ENCODE peak calls at places on chromosomes 5 and 9, in eight cellular contexts. One of them, this sample, is unnamed.

GRCh38 chr5:122726990-122727616 is 47.8 kb upstream of the SNX2 start:
- DNase-seq in HCT116: peak
- DNase-seq in NCI-H774: no peak
- DNase-seq in NCI-H748 treated with DMSO at 0.1 percent for 48 hours: no peak
- DNase-seq in endothelial cell of umbilical vein: peak
- DNase-seq in fibroblast of the aortic adventitia: peak
- DNase-seq in germinal center: no peak
- DNase-seq in fibroblast of villous mesenchyme: peak
- DNase-seq in this sample: no peak

GRCh38 chr9:37209431-37210386 is 89.3 kb downstream of the ZCCHC7 start:
- DNase-seq in HCT116: no peak
- DNase-seq in NCI-H774: no peak
- DNase-seq in NCI-H748 treated with DMSO at 0.1 percent for 48 hours: no peak
- DNase-seq in endothelial cell of umbilical vein: peak
- DNase-seq in fibroblast of the aortic adventitia: no peak
- DNase-seq in germinal center: no peak
- DNase-seq in fibroblast of villous mesenchyme: no peak
- DNase-seq in this sample: no peak

GRCh38 chr9:116435706-116436105 is 251.4 kb upstream of the TRIM32 start:
- DNase-seq in HCT116: no peak
- DNase-seq in NCI-H774: no peak
- DNase-seq in NCI-H748 treated with DMSO at 0.1 percent for 48 hours: no peak
- DNase-seq in endothelial cell of umbilical vein: no peak
- DNase-seq in fibroblast of the aortic adventitia: no peak
- DNase-seq in germinal center: no peak
- DNase-seq in fibroblast of villous mesenchyme: no peak
- DNase-seq in this sample: no peak

GRCh38 chr5:50711280-50711679 is 44.8 kb downstream of the PARP8 start:
- DNase-seq in HCT116: no peak
- DNase-seq in NCI-H774: peak
- DNase-seq in NCI-H748 treated with DMSO at 0.1 percent for 48 hours: no peak
- DNase-seq in endothelial cell of umbilical vein: no peak
- DNase-seq in fibroblast of the aortic adventitia: peak
- DNase-seq in germinal center: peak
- DNase-seq in fibroblast of villous mesenchyme: peak
- DNase-seq in this sample: peak

GRCh38 chr5:103120607-103121200 is 603 bp downstream of the PPIP5K2 start:
- DNase-seq in HCT116: no peak
- DNase-seq in NCI-H774: no peak
- DNase-seq in NCI-H748 treated with DMSO at 0.1 percent for 48 hours: no peak
- DNase-seq in endothelial cell of umbilical vein: peak
- DNase-seq in fibroblast of the aortic adventitia: peak
- DNase-seq in germinal center: no peak
- DNase-seq in fibroblast of villous mesenchyme: peak
- DNase-seq in this sample: no peak

GRCh38 chr9:87276327-87276841 is 221.3 kb upstream of the DAPK1 start:
- DNase-seq in HCT116: no peak
- DNase-seq in NCI-H774: no peak
- DNase-seq in NCI-H748 treated with DMSO at 0.1 percent for 48 hours: no peak
- DNase-seq in endothelial cell of umbilical vein: no peak
- DNase-seq in fibroblast of the aortic adventitia: peak
- DNase-seq in germinal center: no peak
- DNase-seq in fibroblast of villous mesenchyme: peak
- DNase-seq in this sample: no peak

GRCh38 chr5:34655354-34655991 is 655 bp upstream of the RAI14 start:
- DNase-seq in HCT116: no peak
- DNase-seq in NCI-H774: peak
- DNase-seq in NCI-H748 treated with DMSO at 0.1 percent for 48 hours: peak
- DNase-seq in endothelial cell of umbilical vein: peak
- DNase-seq in fibroblast of the aortic adventitia: peak
- DNase-seq in germinal center: no peak
- DNase-seq in fibroblast of villous mesenchyme: peak
- DNase-seq in this sample: no peak

GRCh38 chr5:159836691-159837090 is 79.6 kb upstream of the ADRA1B start:
- DNase-seq in HCT116: no peak
- DNase-seq in NCI-H774: no peak
- DNase-seq in NCI-H748 treated with DMSO at 0.1 percent for 48 hours: no peak
- DNase-seq in endothelial cell of umbilical vein: no peak
- DNase-seq in fibroblast of the aortic adventitia: no peak
- DNase-seq in germinal center: no peak
- DNase-seq in fibroblast of villous mesenchyme: no peak
- DNase-seq in this sample: no peak

GRCh38 chr9:98316445-98317133 is 61.1 kb upstream of the TBC1D2 start:
- DNase-seq in HCT116: no peak
- DNase-seq in NCI-H774: no peak
- DNase-seq in NCI-H748 treated with DMSO at 0.1 percent for 48 hours: no peak
- DNase-seq in endothelial cell of umbilical vein: no peak
- DNase-seq in fibroblast of the aortic adventitia: no peak
- DNase-seq in germinal center: no peak
- DNase-seq in fibroblast of villous mesenchyme: no peak
- DNase-seq in this sample: no peak

GRCh38 chr5:65672787-65673186 is 48.0 kb downstream of the SHLD3 start:
- DNase-seq in HCT116: no peak
- DNase-seq in NCI-H774: no peak
- DNase-seq in NCI-H748 treated with DMSO at 0.1 percent for 48 hours: no peak
- DNase-seq in endothelial cell of umbilical vein: no peak
- DNase-seq in fibroblast of the aortic adventitia: peak
- DNase-seq in germinal center: no peak
- DNase-seq in fibroblast of villous mesenchyme: peak
- DNase-seq in this sample: no peak

GRCh38 chr9:121692606-121693505 is 41.4 kb downstream of the DAB2IP start:
- DNase-seq in HCT116: peak
- DNase-seq in NCI-H774: no peak
- DNase-seq in NCI-H748 treated with DMSO at 0.1 percent for 48 hours: no peak
- DNase-seq in endothelial cell of umbilical vein: no peak
- DNase-seq in fibroblast of the aortic adventitia: peak
- DNase-seq in germinal center: no peak
- DNase-seq in fibroblast of villous mesenchyme: peak
- DNase-seq in this sample: no peak

GRCh38 chr5:122661496-122662180 is 113.2 kb upstream of the SNX2 start:
- DNase-seq in HCT116: no peak
- DNase-seq in NCI-H774: no peak
- DNase-seq in NCI-H748 treated with DMSO at 0.1 percent for 48 hours: no peak
- DNase-seq in endothelial cell of umbilical vein: no peak
- DNase-seq in fibroblast of the aortic adventitia: peak
- DNase-seq in germinal center: no peak
- DNase-seq in fibroblast of villous mesenchyme: peak
- DNase-seq in this sample: no peak

GRCh38 chr9:126690431-126691051 is 76.8 kb downstream of the LMX1B start:
- DNase-seq in HCT116: peak
- DNase-seq in NCI-H774: peak
- DNase-seq in NCI-H748 treated with DMSO at 0.1 percent for 48 hours: peak
- DNase-seq in endothelial cell of umbilical vein: no peak
- DNase-seq in fibroblast of the aortic adventitia: no peak
- DNase-seq in germinal center: peak
- DNase-seq in fibroblast of villous mesenchyme: no peak
- DNase-seq in this sample: peak

GRCh38 chr5:125017796-125018195 is 271.4 kb upstream of the ZNF608 start:
- DNase-seq in HCT116: no peak
- DNase-seq in NCI-H774: no peak
- DNase-seq in NCI-H748 treated with DMSO at 0.1 percent for 48 hours: no peak
- DNase-seq in endothelial cell of umbilical vein: no peak
- DNase-seq in fibroblast of the aortic adventitia: no peak
- DNase-seq in germinal center: no peak
- DNase-seq in fibroblast of villous mesenchyme: no peak
- DNase-seq in this sample: no peak